ENCODE peak calls at places on chromosome 21, in six cellular contexts. R is body of pancreas, K is astrocyte of the cerebellum, S is DND-41, P is left ventricle myocardium inferior, Y is GM23248. G is an unnamed sample.
A peak's percentile ranks its signal among the peaks of the same experiment; 100 is the strongest.

GRCh38 chr21:34352556-34352955 is 11.2 kb upstream of the KCNE2 start:
- DNase-seq in R (no peak), K (no peak), S (no peak), P (no peak), Y (no peak), G (no peak)

GRCh38 chr21:45135868-45136267 is 61.5 kb downstream of the ADARB1 start:
- DNase-seq in R (no peak), K (no peak), S (no peak), P (no peak), Y (peak; percentile 26), G (no peak)

GRCh38 chr21:45513003-45513706 is 29.1 kb downstream of the SLC19A1 start:
- DNase-seq in R (peak; percentile 70), K (no peak), S (no peak), P (peak; percentile 8), Y (no peak), G (peak; percentile 91)

GRCh38 chr21:41411449-41412089 is 14.5 kb upstream of the MX1 start:
- DNase-seq in R (peak; percentile 68), K (no peak), S (no peak), P (no peak), Y (no peak), G (no peak)

GRCh38 chr21:29362758-29363157 is 64.0 kb downstream of the BACH1 start:
- DNase-seq in R (no peak), K (no peak), S (no peak), P (no peak), Y (no peak), G (no peak)

GRCh38 chr21:38716942-38717341 is 88.8 kb upstream of the ETS2 start:
- DNase-seq in R (no peak), K (no peak), S (no peak), P (no peak), Y (peak; percentile 59), G (no peak)

GRCh38 chr21:41361786-41362604 is at the start of gene MX2:
- DNase-seq in R (no peak), K (no peak), S (peak; percentile 91), P (peak; percentile 77), Y (peak; percentile 86), G (no peak)

GRCh38 chr21:28342229-28342810 is 650.4 kb downstream of the LTN1 start:
- DNase-seq in R (no peak), K (peak; percentile 22), S (peak; percentile 10), P (no peak), Y (no peak), G (no peak)

GRCh38 chr21:35547946-35548774 is 499.1 kb upstream of the RUNX1 start:
- DNase-seq in R (peak; percentile 25), K (no peak), S (no peak), P (no peak), Y (no peak), G (no peak)

GRCh38 chr21:33587792-33588484 is 546 bp downstream of the DONSON start:
- DNase-seq in R (peak; percentile 50), K (no peak), S (peak; percentile 41), P (no peak), Y (peak; percentile 64), G (no peak)

GRCh38 chr21:43279578-43279894 is 110.7 kb downstream of the CRYAA start:
- DNase-seq in R (no peak), K (no peak), S (no peak), P (peak; percentile 2), Y (no peak), G (no peak)

GRCh38 chr21:41236361-41236973 is 68.5 kb downstream of the BACE2 start:
- DNase-seq in R (no peak), K (no peak), S (no peak), P (no peak), Y (no peak), G (no peak)

GRCh38 chr21:44761011-44761729 is 40.5 kb downstream of the UBE2G2 start:
- DNase-seq in R (no peak), K (no peak), S (no peak), P (no peak), Y (no peak), G (no peak)

GRCh38 chr21:27426196-27426595 is 459.3 kb upstream of the ADAMTS5 start:
- DNase-seq in R (no peak), K (no peak), S (no peak), P (no peak), Y (peak; percentile 3), G (no peak)

GRCh38 chr21:46139686-46140085 is 15.7 kb downstream of the FTCD start:
- DNase-seq in R (no peak), K (no peak), S (no peak), P (no peak), Y (no peak), G (no peak)

GRCh38 chr21:33775100-33775828 is 133.0 kb downstream of the ITSN1 start:
- DNase-seq in R (no peak), K (no peak), S (no peak), P (no peak), Y (no peak), G (no peak)

GRCh38 chr21:38669186-38669585 is 136.5 kb upstream of the ETS2 start:
- DNase-seq in R (no peak), K (peak; percentile 15), S (peak; percentile 32), P (no peak), Y (peak; percentile 66), G (peak; percentile 4)

GRCh38 chr21:34764715-34765284 is 96.0 kb downstream of the CLIC6 start:
- DNase-seq in R (no peak), K (no peak), S (no peak), P (no peak), Y (no peak), G (no peak)

GRCh38 chr21:28229811-28230210 is 762.9 kb downstream of the LTN1 start:
- DNase-seq in R (no peak), K (no peak), S (no peak), P (no peak), Y (peak; percentile 88), G (peak; percentile 8)

GRCh38 chr21:44464351-44464750 is 9.0 kb downstream of the LRRC3 start:
- DNase-seq in R (no peak), K (no peak), S (no peak), P (no peak), Y (no peak), G (no peak)